ENCODE peak calls at places on chromosomes 2 and 18, in five cellular contexts. W is upper lobe of right lung, P is DMS79, T is anterior cingulate cortex, F is choroid plexus epithelial cell. K is an unnamed sample.

GRCh38 chr2:207296265-207296948 is 130.7 kb upstream of the KLF7 start:
- DNase-seq in W (no peak), P (no peak), T (no peak), F (peak), K (no peak)

GRCh38 chr2:230779141-230779523 is 66.5 kb downstream of the CAB39 start:
- DNase-seq in W (no peak), P (no peak), T (no peak), F (no peak), K (no peak)

GRCh38 chr2:122884889-122885288 is 1129.4 kb downstream of the TSN start:
- DNase-seq in W (no peak), P (no peak), T (no peak), F (no peak), K (no peak)

GRCh38 chr18:34796013-34796657 is 86.0 kb downstream of the DTNA start:
- DNase-seq in W (no peak), P (no peak), T (no peak), F (no peak), K (no peak)

GRCh38 chr18:76754381-76754780 is 68.0 kb upstream of the ZNF236 start:
- DNase-seq in W (no peak), P (no peak), T (no peak), F (no peak), K (no peak)

GRCh38 chr2:180196419-180196977 is 189.4 kb upstream of the CWC22 start:
- DNase-seq in W (no peak), P (no peak), T (no peak), F (no peak), K (peak)

GRCh38 chr2:84286878-84287277 is 172.2 kb downstream of the SUCLG1 start:
- DNase-seq in W (no peak), P (no peak), T (no peak), F (no peak), K (no peak)

GRCh38 chr2:121694398-121695178 is 42.1 kb downstream of the NIFK start:
- DNase-seq in W (no peak), P (no peak), T (no peak), F (peak), K (peak)

GRCh38 chr2:206698811-206699210 is 19.4 kb downstream of the DYTN start:
- DNase-seq in W (no peak), P (no peak), T (no peak), F (no peak), K (no peak)

K was measured in mesenchymal stem cell.